ENCODE peak calls at places on chromosomes 7 and 10, in five cellular contexts. X is choroid plexus epithelial cell, C is HuH-7, Y is NCI-H1694 treated with DMSO at 0.1 percent for 48 hours, V is islet precursor cell. U is an unnamed sample.

GRCh38 chr7:29372351-29372931 is 177.9 kb downstream of the CHN2 start:
- DNase-seq in X (no peak), C (no peak), Y (no peak), V (no peak), U (no peak)

GRCh38 chr7:69858471-69858870 is 260.2 kb downstream of the AUTS2 start:
- DNase-seq in X (no peak), C (no peak), Y (no peak), V (no peak), U (no peak)

GRCh38 chr7:26449175-26450165 is 157.8 kb downstream of the SNX10 start:
- DNase-seq in X (no peak), C (no peak), Y (no peak), V (peak), U (no peak)

GRCh38 chr10:82150123-82150900 is 275.3 kb downstream of the NRG3 start:
- DNase-seq in X (peak), C (peak), Y (peak), V (peak), U (peak)

GRCh38 chr10:86262671-86263165 is 103.9 kb downstream of the GRID1 start:
- DNase-seq in X (no peak), C (no peak), Y (no peak), V (peak), U (no peak)

GRCh38 chr7:74253975-74254857 is at the start of gene RFC2:
- DNase-seq in X (peak), C (peak), Y (peak), V (peak), U (peak)

GRCh38 chr10:104824378-104825006 is 183.4 kb downstream of the SORCS3 start:
- DNase-seq in X (peak), C (peak), Y (no peak), V (peak), U (peak)

GRCh38 chr7:693280-693679 is 33.2 kb upstream of the DNAAF5 start:
- DNase-seq in X (no peak), C (no peak), Y (no peak), V (peak), U (no peak)

GRCh38 chr7:722847-723246 is 3.7 kb upstream of the DNAAF5 start:
- DNase-seq in X (no peak), C (no peak), Y (no peak), V (no peak), U (no peak)

GRCh38 chr7:90951986-90952648 is 312.1 kb upstream of the FZD1 start:
- DNase-seq in X (no peak), C (no peak), Y (no peak), V (no peak), U (no peak)

GRCh38 chr10:43961523-43962345 is 313.1 kb upstream of the ZNF32 start:
- DNase-seq in X (no peak), C (no peak), Y (no peak), V (peak), U (no peak)

GRCh38 chr10:78798976-78799730 is 269.6 kb upstream of the ZMIZ1 start:
- DNase-seq in X (no peak), C (no peak), Y (no peak), V (no peak), U (no peak)

GRCh38 chr7:158420591-158421340 is 166.9 kb downstream of the PTPRN2 start:
- DNase-seq in X (no peak), C (no peak), Y (no peak), V (no peak), U (no peak)

GRCh38 chr10:34415039-34415438 is 400.1 kb downstream of the PARD3 start:
- DNase-seq in X (no peak), C (no peak), Y (no peak), V (no peak), U (no peak)

GRCh38 chr10:113199459-113199858 is 249.4 kb downstream of the TCF7L2 start:
- DNase-seq in X (peak), C (no peak), Y (no peak), V (peak), U (no peak)

GRCh38 chr10:92181575-92181974 is 109.3 kb downstream of the CPEB3 start:
- DNase-seq in X (peak), C (no peak), Y (no peak), V (no peak), U (no peak)

GRCh38 chr7:20797174-20798080 is 10.7 kb upstream of the SP8 start:
- DNase-seq in X (no peak), C (no peak), Y (no peak), V (no peak), U (no peak)

GRCh38 chr7:101169110-101169837 is 3.9 kb upstream of the VGF start:
- DNase-seq in X (no peak), C (no peak), Y (no peak), V (no peak), U (no peak)

GRCh38 chr7:46244752-46245151 is 323.7 kb upstream of the IGFBP3 start:
- DNase-seq in X (peak), C (no peak), Y (no peak), V (no peak), U (peak)